ENCODE peak calls at places on chromosomes 4 and X, in four cellular contexts. W is pancreas, Y is lower lobe of right lung, J is osteocyte. E is an unnamed sample.

GRCh38 chr4:143784567-143784966 is 84.1 kb upstream of the FREM3 start:
- DNase-seq in J (no peak), W (no peak), Y (no peak), E (no peak)

GRCh38 chr4:80307774-80308465 is 27.6 kb upstream of the CFAP299 start:
- DNase-seq in W (no peak), Y (no peak), J (no peak), E (no peak)

GRCh38 chr4:20506827-20507226 is 193.4 kb upstream of the PACRGL start:
- DNase-seq in W (no peak), Y (no peak), J (no peak), E (no peak)

GRCh38 chr4:19254476-19254875 is 997.2 kb upstream of the SLIT2 start:
- DNase-seq in W (no peak), J (no peak), Y (no peak), E (no peak)

GRCh38 chrX:102712967-102713677 is 874 bp downstream of the GPRASP2 start:
- DNase-seq in J (no peak), Y (peak), W (peak), E (no peak)

GRCh38 chr4:142248946-142249345 is 597.2 kb downstream of the INPP4B start:
- DNase-seq in Y (no peak), W (no peak), J (no peak), E (no peak)

GRCh38 chrX:151771726-151772125 is 37.2 kb downstream of the CNGA2 start:
- DNase-seq in W (no peak), J (peak), Y (no peak), E (no peak)

GRCh38 chr4:121690001-121690400 is 6.8 kb downstream of the ANXA5 start:
- DNase-seq in Y (no peak), J (no peak), W (no peak), E (no peak)

GRCh38 chrX:102154900-102155805 is 624 bp downstream of the BEX5 start:
- DNase-seq in J (no peak), Y (no peak), W (peak), E (no peak)

GRCh38 chr4:146342600-146343192 is 128.4 kb downstream of the REELD1 start:
- DNase-seq in W (no peak), Y (no peak), J (no peak), E (peak)

GRCh38 chr4:165060938-165061337 is 7.3 kb downstream of the TRIM75 start:
- DNase-seq in W (no peak), Y (no peak), J (no peak), E (no peak)
- TF ChIP-seq CTCF in W (no peak), Y (no peak), J (peak), E (no peak)

GRCh38 chr4:82473621-82474164 is 43.3 kb downstream of the ENOPH1 start:
- DNase-seq in W (no peak), Y (no peak), J (no peak), E (no peak)

GRCh38 chr4:82467442-82467841 is 37.1 kb downstream of the ENOPH1 start:
- DNase-seq in J (peak), W (no peak), Y (no peak), E (no peak)

GRCh38 chr4:82469776-82470345 is 39.5 kb downstream of the ENOPH1 start:
- DNase-seq in Y (no peak), W (no peak), J (peak), E (no peak)
- TF ChIP-seq CTCF in Y (no peak), W (no peak), J (peak), E (no peak)

DNA sequence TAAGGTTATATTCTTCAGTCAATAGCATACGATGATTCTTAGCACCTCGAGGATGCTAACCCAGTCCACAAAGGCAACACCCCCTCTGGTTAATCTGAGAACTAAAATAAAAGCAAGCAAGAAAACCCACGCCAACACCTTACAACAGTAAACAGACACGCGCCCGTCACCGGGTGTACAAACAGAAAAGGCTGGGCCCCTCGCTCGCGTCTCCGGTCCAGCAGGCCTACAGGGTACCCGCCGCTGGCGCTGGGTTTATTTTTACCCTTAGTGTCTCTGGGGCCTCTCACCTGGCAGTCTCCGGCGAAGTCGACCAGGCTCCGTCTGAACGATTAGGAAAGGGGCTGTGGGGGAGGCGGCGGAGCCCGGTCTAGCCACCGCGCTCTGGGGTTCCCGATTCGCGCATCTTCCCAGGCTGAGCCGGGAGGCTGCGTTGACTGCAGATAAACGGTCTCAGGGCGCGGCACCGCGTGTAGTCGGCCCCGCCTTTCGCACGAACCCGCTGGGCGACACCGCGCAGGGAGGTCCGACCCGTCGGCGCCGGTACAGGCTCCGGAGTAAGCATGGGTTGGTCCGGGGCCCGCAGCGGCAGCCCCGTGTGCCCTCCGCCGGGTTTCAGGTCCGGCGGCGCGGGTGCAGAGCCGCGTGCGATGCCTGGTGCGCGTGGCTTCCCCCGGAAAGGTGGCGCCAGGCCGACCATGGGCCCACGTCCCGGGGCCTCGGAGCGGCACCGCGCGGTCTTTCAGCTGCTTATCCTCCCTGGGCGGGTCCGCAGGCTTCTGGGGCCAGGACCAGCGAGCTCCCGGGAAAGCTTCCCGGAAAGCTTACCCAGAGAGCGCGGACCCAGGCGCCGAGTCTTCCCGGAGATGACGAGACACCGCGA is at the start of gene SLC9B2:
- DNase-seq in J (peak), Y (peak), W (peak), E (peak)
- TF ChIP-seq CTCF in J (peak), Y (no peak), W (no peak), E (no peak)

GRCh38 chrX:20594985-20595384 is 328.3 kb upstream of the RPS6KA3 start:
- DNase-seq in Y (no peak), J (no peak), W (no peak), E (no peak)
- TF ChIP-seq CTCF in Y (no peak), J (peak), W (peak), E (no peak)

GRCh38 chrX:47619486-47620302 is at the start of gene SYN1:
- DNase-seq in J (peak), W (peak), Y (peak), E (peak)
- TF ChIP-seq CTCF in J (peak), W (no peak), Y (no peak), E (peak)

GRCh38 chrX:24027985-24028384 is 999 bp upstream of the KLHL15 start:
- DNase-seq in J (no peak), W (no peak), Y (no peak), E (no peak)
- TF ChIP-seq CTCF in J (no peak), W (no peak), Y (no peak), E (no peak)

DNA sequence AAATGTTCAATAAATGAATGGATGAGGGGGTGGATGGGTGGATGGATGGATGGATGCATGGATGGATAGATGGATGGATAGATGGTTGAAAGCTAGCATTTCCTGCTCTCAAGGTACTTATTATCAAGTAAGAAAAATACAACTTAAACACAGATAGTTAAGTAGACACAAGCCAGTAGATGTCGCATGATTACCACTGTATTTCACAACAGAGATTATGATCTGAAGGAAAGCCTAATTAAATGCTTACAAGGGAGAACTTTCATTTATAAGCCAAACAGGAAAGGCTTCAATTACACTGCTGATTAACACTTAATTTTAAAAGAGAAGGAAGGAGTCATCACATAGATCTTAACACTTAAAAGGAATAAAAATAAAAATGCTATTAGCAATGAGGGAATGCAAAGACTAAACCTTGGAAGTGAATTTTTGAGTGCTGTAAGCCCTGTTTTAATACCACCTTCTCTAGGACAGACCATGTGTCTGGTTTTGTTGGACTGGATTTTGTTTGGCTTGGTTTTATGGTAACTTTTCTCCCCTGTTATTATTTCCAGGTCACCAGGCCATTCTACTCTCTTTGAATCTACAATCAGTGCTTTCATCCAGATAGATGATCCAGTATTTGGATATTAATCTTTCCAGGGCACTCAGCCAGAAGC is 75.4 kb upstream of the SLC39A8 start:
- DNase-seq in J (no peak), W (no peak), Y (no peak), E (no peak)
- TF ChIP-seq CTCF in J (no peak), W (no peak), Y (peak), E (no peak)

GRCh38 chrX:71622347-71623104 is 4.2 kb upstream of the CXCR3 start:
- DNase-seq in W (peak), J (no peak), Y (peak), E (peak)
- TF ChIP-seq CTCF in W (peak), J (no peak), Y (peak), E (no peak)

DNA sequence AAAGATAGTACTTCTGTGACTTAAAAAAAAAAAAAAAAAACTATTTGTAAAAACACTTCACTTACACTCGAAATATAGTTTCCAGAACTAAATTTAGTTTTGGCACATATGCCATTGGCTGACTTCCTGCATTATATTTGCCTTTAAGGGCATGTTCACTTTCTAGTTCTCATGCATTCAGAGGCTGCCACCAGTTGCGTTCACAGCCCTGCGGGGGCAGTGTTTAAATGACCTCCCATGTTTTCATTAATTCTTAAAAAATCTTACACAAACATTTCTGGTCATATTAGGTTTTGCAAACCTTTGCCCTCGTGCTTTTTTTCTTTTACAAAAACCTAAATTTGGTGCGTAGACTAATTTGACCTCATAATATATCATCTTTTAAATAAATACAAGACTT is 12.5 kb upstream of the ARHGAP6 start:
- DNase-seq in Y (no peak), J (no peak), W (no peak), E (no peak)
- TF ChIP-seq CTCF in Y (no peak), J (peak), W (no peak), E (peak)